ENCODE peak calls at places on chromosomes 1 and 21, in nine cellular contexts. I is A549, F is heart left ventricle, A is GM12892, N is right lobe of liver, W is H1, U is NB4, V is H54, D is transverse colon. G is an unnamed sample.

GRCh38 chr1:42927920-42928505 is 30.7 kb downstream of the SLC2A1 start:
- DNase-seq in D (no peak), N (no peak), U (no peak), I (no peak), V (no peak), W (no peak), A (no peak), F (no peak), G (no peak)

GRCh38 chr1:108113496-108113895 is 86.6 kb downstream of the SLC25A24 start:
- DNase-seq in U (no peak), W (no peak), V (no peak), F (no peak), D (no peak), I (no peak), N (no peak), A (no peak), G (no peak)

GRCh38 chr1:91557039-91557690 is 56.5 kb downstream of the CDC7 start:
- DNase-seq in W (no peak), V (no peak), D (no peak), N (no peak), I (no peak), F (no peak), A (no peak), U (no peak), G (no peak)

GRCh38 chr1:219312967-219313366 is 139.3 kb downstream of the LYPLAL1 start:
- DNase-seq in A (no peak), D (no peak), U (no peak), F (no peak), N (no peak), I (peak; percentile 73), V (peak; percentile 35), W (no peak), G (no peak)

GRCh38 chr1:155218854-155219591 is 10.5 kb downstream of the MTX1 start:
- DNase-seq in V (no peak), I (peak; percentile 62), A (no peak), W (no peak), D (peak; percentile 51), U (peak; percentile 61), N (no peak), F (no peak), G (no peak)

GRCh38 chr1:76891931-76892330 is 24.7 kb downstream of the ST6GALNAC5 start:
- DNase-seq in N (no peak), A (no peak), I (no peak), U (peak; percentile 29), F (no peak), V (no peak), D (no peak), W (no peak), G (no peak)

GRCh38 chr1:181514298-181515290 is 31.3 kb downstream of the CACNA1E start:
- DNase-seq in V (no peak), F (no peak), W (no peak), N (no peak), U (peak; percentile 54), A (no peak), I (no peak), D (no peak), G (no peak)

GRCh38 chr1:234262754-234263105 is 110.5 kb upstream of the COA6 start:
- DNase-seq in F (no peak), I (no peak), D (no peak), U (no peak), V (no peak), N (peak; percentile 54), A (no peak), W (no peak), G (no peak)

GRCh38 chr1:31732343-31732742 is 28.5 kb upstream of the COL16A1 start:
- DNase-seq in U (no peak), D (no peak), V (no peak), A (no peak), W (no peak), F (no peak), I (no peak), N (no peak), G (no peak)

GRCh38 chr1:36517415-36517814 is 34.7 kb upstream of the CSF3R start:
- DNase-seq in V (no peak), A (no peak), D (no peak), N (no peak), F (no peak), W (no peak), I (no peak), U (no peak), G (no peak)

GRCh38 chr1:94319319-94320180 is 82.2 kb upstream of the ARHGAP29 start:
- DNase-seq in N (no peak), F (peak; percentile 32), W (no peak), A (no peak), I (no peak), V (no peak), D (no peak), U (no peak), G (no peak)

GRCh38 chr21:35352066-35352770 is 303.1 kb upstream of the RUNX1 start:
- DNase-seq in N (no peak), I (no peak), W (no peak), V (no peak), A (no peak), F (no peak), D (no peak), U (no peak), G (no peak)

GRCh38 chr1:54334996-54335395 is 71.2 kb downstream of the SSBP3 start:
- DNase-seq in N (no peak), U (no peak), W (no peak), V (no peak), D (no peak), I (no peak), A (no peak), F (no peak), G (no peak)

GRCh38 chr1:161070737-161071136 is 1.0 kb upstream of the ARHGAP30 start:
- DNase-seq in U (no peak), D (no peak), I (no peak), F (no peak), W (no peak), V (no peak), N (no peak), A (no peak), G (no peak)

GRCh38 chr1:161068306-161069200 is 1.1 kb downstream of the ARHGAP30 start:
- DNase-seq in F (peak; percentile 68), D (peak; percentile 78), U (peak; percentile 94), N (peak; percentile 60), I (no peak), A (peak; percentile 71), W (no peak), V (no peak), G (no peak)

GRCh38 chr1:161066694-161067093 is 3.0 kb downstream of the ARHGAP30 start:
- DNase-seq in A (no peak), D (no peak), V (no peak), U (no peak), F (no peak), N (no peak), I (no peak), W (no peak), G (no peak)

GRCh38 chr1:161069731-161070270 is at the start of gene ARHGAP30:
- DNase-seq in I (no peak), V (no peak), W (no peak), A (peak; percentile 92), N (peak; percentile 66), U (peak; percentile 94), D (peak; percentile 80), F (peak; percentile 65), G (no peak)

GRCh38 chr1:161069201-161069685 is 448 bp downstream of the ARHGAP30 start:
- DNase-seq in W (no peak), A (no peak), F (no peak), U (no peak), I (no peak), D (no peak), V (no peak), N (no peak), G (no peak)
- TF ChIP-seq POLR2A in W (no peak), A (no peak), F (no peak), U (no peak), I (no peak), D (no peak), V (no peak), N (no peak), G (no peak)

GRCh38 chr1:150487763-150488115 is 520 bp downstream of the TARS2 start:
- DNase-seq in I (no peak), W (no peak), F (no peak), A (no peak), V (no peak), D (no peak), U (no peak), N (no peak), G (no peak)

GRCh38 chr1:150484431-150484830 is 2.8 kb upstream of the TARS2 start:
- DNase-seq in V (no peak), A (no peak), D (no peak), I (no peak), N (no peak), F (no peak), W (no peak), U (no peak), G (no peak)

GRCh38 chr1:150484861-150485260 is 2.4 kb upstream of the TARS2 start:
- DNase-seq in A (no peak), V (no peak), N (no peak), U (peak; percentile 40), I (peak; percentile 53), W (no peak), F (no peak), D (no peak), G (no peak)

GRCh38 chr1:150486966-150487762 is at the start of gene TARS2:
- DNase-seq in D (peak; percentile 97), V (peak; percentile 76), W (peak; percentile 93), N (peak; percentile 96), A (peak; percentile 79), F (peak; percentile 96), I (peak; percentile 99), U (peak; percentile 99), G (peak; percentile 96)
- TF ChIP-seq POLR2A in D (peak; percentile 77), V (peak; percentile 77), W (peak; percentile 96), N (peak; percentile 66), A (peak; percentile 96), F (no peak), I (peak; percentile 73), U (peak; percentile 91), G (peak; percentile 51)

DNA sequence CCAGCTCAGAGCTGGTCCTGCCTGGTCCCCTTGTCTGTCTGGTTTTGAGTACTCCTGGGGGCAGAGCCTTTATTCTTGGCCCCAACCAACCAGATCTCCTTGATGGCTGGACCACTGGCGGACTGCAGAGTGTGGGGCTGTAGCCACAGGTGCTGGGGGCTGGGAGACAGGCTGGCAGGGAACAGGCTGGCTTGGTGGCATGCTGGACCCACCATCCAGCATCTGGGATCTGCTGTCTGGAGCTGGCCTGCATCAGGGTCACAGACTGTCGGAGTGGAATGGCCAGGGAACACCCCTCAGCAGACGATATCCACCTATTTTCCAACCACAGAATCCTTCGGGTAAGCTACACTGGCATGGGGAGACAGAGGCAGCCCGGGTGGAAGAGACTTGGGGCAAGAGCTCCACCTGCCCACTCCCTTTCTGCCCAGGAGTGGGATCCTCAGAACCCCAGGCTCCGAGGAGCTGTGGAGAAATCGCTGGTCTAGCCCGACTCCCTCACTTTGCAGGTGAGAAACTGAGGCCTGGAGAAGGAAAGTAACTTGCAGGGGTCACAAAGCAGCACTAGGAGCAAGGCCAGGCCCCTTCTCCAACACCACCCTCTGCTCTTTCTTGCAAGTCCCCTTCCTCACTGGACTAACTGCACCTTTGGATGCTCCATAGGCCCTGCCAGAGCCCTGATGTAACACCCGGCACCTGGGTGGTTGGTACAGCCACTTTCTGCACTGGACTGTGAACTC is 40.6 kb downstream of the TNNT2 start:
- DNase-seq in I (no peak), U (no peak), A (no peak), V (no peak), N (no peak), D (no peak), W (no peak), F (no peak), G (no peak)
- TF ChIP-seq POLR2A in I (no peak), U (no peak), A (no peak), V (no peak), N (no peak), D (no peak), W (no peak), F (no peak), G (no peak)

GRCh38 chr1:153648000-153648643 is 10.4 kb upstream of the SNAPIN start:
- DNase-seq in N (peak; percentile 40), U (no peak), V (no peak), F (no peak), W (no peak), D (no peak), A (no peak), I (no peak), G (no peak)
- TF ChIP-seq POLR2A in N (no peak), U (no peak), V (no peak), F (no peak), W (peak; percentile 26), D (no peak), A (peak; percentile 55), I (no peak), G (no peak)